ENCODE peak calls at places on chromosomes 16 and 17, in six cellular contexts. One of them, this sample, is unnamed.

GRCh38 chr17:77320046-77320445 is 179.3 kb downstream of the SEC14L1 start:
- DNase-seq in GM23338: no peak
- DNase-seq in GM23248: peak; percentile 77
- DNase-seq in HCT116: no peak
- DNase-seq in PC-3: no peak
- DNase-seq in hepatocyte: no peak
- DNase-seq in this sample: no peak

GRCh38 chr16:47055136-47055885 is 81.8 kb upstream of the DNAJA2 start:
- DNase-seq in GM23338: no peak
- DNase-seq in HCT116: no peak
- DNase-seq in GM23248: no peak
- DNase-seq in PC-3: no peak
- DNase-seq in hepatocyte: no peak
- DNase-seq in this sample: no peak

GRCh38 chr17:30113213-30113612 is 3.4 kb upstream of the NSRP1 start:
- DNase-seq in GM23338: no peak
- DNase-seq in HCT116: no peak
- DNase-seq in GM23248: no peak
- DNase-seq in hepatocyte: no peak
- DNase-seq in PC-3: peak; percentile 96
- DNase-seq in this sample: no peak

GRCh38 chr16:50497592-50497991 is 50.6 kb upstream of the NKD1 start:
- DNase-seq in GM23338: no peak
- DNase-seq in GM23248: peak; percentile 85
- DNase-seq in HCT116: no peak
- DNase-seq in PC-3: no peak
- DNase-seq in hepatocyte: no peak
- DNase-seq in this sample: no peak

GRCh38 chr17:39462644-39463375 is 1.5 kb downstream of the CDK12 start:
- DNase-seq in PC-3: no peak
- DNase-seq in GM23248: peak; percentile 52
- DNase-seq in HCT116: no peak
- DNase-seq in GM23338: peak; percentile 19
- DNase-seq in hepatocyte: peak; percentile 9
- DNase-seq in this sample: peak; percentile 25

GRCh38 chr17:51617876-51618455 is 357.6 kb downstream of the UTP18 start:
- DNase-seq in GM23248: no peak
- DNase-seq in HCT116: no peak
- DNase-seq in hepatocyte: no peak
- DNase-seq in GM23338: no peak
- DNase-seq in PC-3: no peak
- DNase-seq in this sample: peak; percentile 51

GRCh38 chr16:57656342-57656955 is 11.7 kb upstream of the ADGRG3 start:
- DNase-seq in GM23248: no peak
- DNase-seq in hepatocyte: no peak
- DNase-seq in GM23338: no peak
- DNase-seq in PC-3: no peak
- DNase-seq in HCT116: no peak
- DNase-seq in this sample: no peak

GRCh38 chr17:40551091-40551873 is 14.0 kb downstream of the CCR7 start:
- DNase-seq in GM23248: peak; percentile 99
- DNase-seq in PC-3: peak; percentile 55
- DNase-seq in hepatocyte: peak; percentile 69
- DNase-seq in HCT116: no peak
- DNase-seq in GM23338: no peak
- DNase-seq in this sample: no peak

GRCh38 chr16:4064950-4065352 is 51.3 kb downstream of the ADCY9 start:
- DNase-seq in PC-3: no peak
- DNase-seq in GM23248: no peak
- DNase-seq in GM23338: no peak
- DNase-seq in HCT116: no peak
- DNase-seq in hepatocyte: no peak
- DNase-seq in this sample: no peak

GRCh38 chr16:10978124-10978523 is 33.8 kb downstream of the CLEC16A start:
- DNase-seq in PC-3: no peak
- DNase-seq in GM23248: no peak
- DNase-seq in hepatocyte: no peak
- DNase-seq in GM23338: no peak
- DNase-seq in HCT116: no peak
- DNase-seq in this sample: no peak

GRCh38 chr16:83393196-83393981 is 414.4 kb upstream of the HSBP1 start:
- DNase-seq in GM23338: peak; percentile 33
- DNase-seq in HCT116: no peak
- DNase-seq in GM23248: peak; percentile 59
- DNase-seq in PC-3: peak; percentile 5
- DNase-seq in hepatocyte: no peak
- DNase-seq in this sample: peak; percentile 15

GRCh38 chr17:45267436-45268055 is 5.7 kb upstream of the SPATA32 start:
- DNase-seq in PC-3: no peak
- DNase-seq in GM23248: no peak
- DNase-seq in HCT116: no peak
- DNase-seq in hepatocyte: no peak
- DNase-seq in GM23338: no peak
- DNase-seq in this sample: no peak

GRCh38 chr17:61401280-61402072 is 1.8 kb downstream of the TBX2 start:
- DNase-seq in GM23338: no peak
- DNase-seq in hepatocyte: no peak
- DNase-seq in PC-3: no peak
- DNase-seq in HCT116: no peak
- DNase-seq in GM23248: peak; percentile 49
- DNase-seq in this sample: peak; percentile 21
- TF ChIP-seq EZH2 in GM23338: peak; percentile 97
- TF ChIP-seq EZH2 in hepatocyte: peak; percentile 75
- TF ChIP-seq EZH2 in PC-3: no peak
- TF ChIP-seq EZH2 in HCT116: no peak
- TF ChIP-seq EZH2 in GM23248: no peak
- TF ChIP-seq EZH2 in this sample: peak; percentile 100

GRCh38 chr16:68643227-68643626 is 1.9 kb upstream of the CDH3 start:
- DNase-seq in GM23248: no peak
- DNase-seq in HCT116: no peak
- DNase-seq in GM23338: no peak
- DNase-seq in hepatocyte: no peak
- DNase-seq in PC-3: no peak
- DNase-seq in this sample: no peak

GRCh38 chr16:68645494-68646388 is 631 bp downstream of the CDH3 start:
- DNase-seq in GM23248: peak; percentile 13
- DNase-seq in PC-3: no peak
- DNase-seq in HCT116: no peak
- DNase-seq in GM23338: peak; percentile 90
- DNase-seq in hepatocyte: peak; percentile 70
- DNase-seq in this sample: peak; percentile 86

GRCh38 chr16:68643847-68644246 is 1.3 kb upstream of the CDH3 start:
- DNase-seq in hepatocyte: peak; percentile 57
- DNase-seq in PC-3: no peak
- DNase-seq in HCT116: no peak
- DNase-seq in GM23338: no peak
- DNase-seq in GM23248: no peak
- DNase-seq in this sample: no peak

GRCh38 chr16:68644303-68644702 is 807 bp upstream of the CDH3 start:
- DNase-seq in GM23248: no peak
- DNase-seq in HCT116: no peak
- DNase-seq in hepatocyte: peak; percentile 57
- DNase-seq in PC-3: no peak
- DNase-seq in GM23338: peak; percentile 74
- DNase-seq in this sample: peak; percentile 60

GRCh38 chr16:68644715-68645493 is at the start of gene CDH3:
- DNase-seq in GM23338: peak; percentile 95
- DNase-seq in hepatocyte: peak; percentile 80
- DNase-seq in GM23248: peak; percentile 64
- DNase-seq in HCT116: peak; percentile 67
- DNase-seq in PC-3: peak; percentile 71
- DNase-seq in this sample: peak; percentile 78
- TF ChIP-seq EZH2phosphoT487 in GM23338: no peak
- TF ChIP-seq EZH2phosphoT487 in hepatocyte: no peak
- TF ChIP-seq EZH2phosphoT487 in GM23248: no peak
- TF ChIP-seq EZH2phosphoT487 in HCT116: no peak
- TF ChIP-seq EZH2phosphoT487 in PC-3: no peak
- TF ChIP-seq EZH2phosphoT487 in this sample: peak; percentile 24

GRCh38 chr17:36888236-36888957 is 48.9 kb upstream of the LHX1 start:
- DNase-seq in GM23248: no peak
- DNase-seq in PC-3: no peak
- DNase-seq in HCT116: no peak
- DNase-seq in GM23338: no peak
- DNase-seq in hepatocyte: no peak
- DNase-seq in this sample: peak; percentile 29

GRCh38 chr17:36885761-36886365 is 51.4 kb upstream of the LHX1 start:
- DNase-seq in HCT116: no peak
- DNase-seq in GM23248: no peak
- DNase-seq in hepatocyte: no peak
- DNase-seq in PC-3: no peak
- DNase-seq in GM23338: no peak
- DNase-seq in this sample: no peak

GRCh38 chr17:36884495-36885160 is 52.6 kb upstream of the LHX1 start:
- DNase-seq in GM23338: peak; percentile 61
- DNase-seq in PC-3: no peak
- DNase-seq in GM23248: no peak
- DNase-seq in HCT116: no peak
- DNase-seq in hepatocyte: no peak
- DNase-seq in this sample: no peak

GRCh38 chr17:36881323-36881722 is 56.0 kb upstream of the LHX1 start:
- DNase-seq in PC-3: no peak
- DNase-seq in GM23248: no peak
- DNase-seq in hepatocyte: no peak
- DNase-seq in GM23338: no peak
- DNase-seq in HCT116: no peak
- DNase-seq in this sample: no peak

GRCh38 chr17:36885161-36885735 is 52.0 kb upstream of the LHX1 start:
- DNase-seq in HCT116: no peak
- DNase-seq in hepatocyte: no peak
- DNase-seq in GM23248: no peak
- DNase-seq in GM23338: no peak
- DNase-seq in PC-3: no peak
- DNase-seq in this sample: no peak
- TF ChIP-seq EZH2 in HCT116: no peak
- TF ChIP-seq EZH2 in hepatocyte: no peak
- TF ChIP-seq EZH2 in GM23248: no peak
- TF ChIP-seq EZH2 in GM23338: no peak
- TF ChIP-seq EZH2 in PC-3: no peak
- TF ChIP-seq EZH2 in this sample: no peak

GRCh38 chr17:82226809-82227628 is 1.8 kb upstream of the SLC16A3 start:
- DNase-seq in GM23248: no peak
- DNase-seq in GM23338: no peak
- DNase-seq in HCT116: no peak
- DNase-seq in PC-3: no peak
- DNase-seq in hepatocyte: no peak
- DNase-seq in this sample: no peak

GRCh38 chr17:82227629-82228277 is 1.1 kb upstream of the SLC16A3 start:
- DNase-seq in GM23248: no peak
- DNase-seq in HCT116: no peak
- DNase-seq in PC-3: no peak
- DNase-seq in hepatocyte: no peak
- DNase-seq in GM23338: no peak
- DNase-seq in this sample: no peak

GRCh38 chr17:82228842-82229685 is at the start of gene SLC16A3:
- DNase-seq in hepatocyte: peak; percentile 91
- DNase-seq in GM23248: peak; percentile 90
- DNase-seq in PC-3: peak; percentile 77
- DNase-seq in GM23338: peak; percentile 73
- DNase-seq in HCT116: no peak
- DNase-seq in this sample: peak; percentile 91

GRCh38 chr17:82229686-82230626 is 1.1 kb downstream of the SLC16A3 start:
- DNase-seq in hepatocyte: no peak
- DNase-seq in GM23338: no peak
- DNase-seq in GM23248: no peak
- DNase-seq in PC-3: no peak
- DNase-seq in HCT116: no peak
- DNase-seq in this sample: peak; percentile 48

GRCh38 chr17:82228278-82228841 is 482 bp upstream of the SLC16A3 start:
- DNase-seq in HCT116: no peak
- DNase-seq in GM23248: no peak
- DNase-seq in hepatocyte: peak; percentile 67
- DNase-seq in PC-3: no peak
- DNase-seq in GM23338: peak; percentile 72
- DNase-seq in this sample: peak; percentile 57
- TF ChIP-seq EZH2phosphoT487 in HCT116: no peak
- TF ChIP-seq EZH2phosphoT487 in GM23248: no peak
- TF ChIP-seq EZH2phosphoT487 in hepatocyte: no peak
- TF ChIP-seq EZH2phosphoT487 in PC-3: no peak
- TF ChIP-seq EZH2phosphoT487 in GM23338: no peak
- TF ChIP-seq EZH2phosphoT487 in this sample: peak; percentile 78